ENCODE peak calls at places on chromosome 10, in eight cellular contexts. One of them, this sample, is unnamed.

GRCh38 chr10:112177247-112177646 is 6.3 kb downstream of the GPAM start:
- DNase-seq in lower lobe of right lung: no peak
- DNase-seq in body of pancreas: no peak
- DNase-seq in heart left ventricle: no peak
- DNase-seq in CD8-positive, alpha-beta memory T cell: no peak
- DNase-seq in GM12878: no peak
- DNase-seq in GM23248: no peak
- DNase-seq in kidney epithelial cell: no peak
- DNase-seq in this sample: no peak

GRCh38 chr10:28774051-28774995 is 97.0 kb downstream of the BAMBI start:
- DNase-seq in lower lobe of right lung: no peak
- DNase-seq in body of pancreas: no peak
- DNase-seq in heart left ventricle: no peak
- DNase-seq in CD8-positive, alpha-beta memory T cell: no peak
- DNase-seq in GM12878: no peak
- DNase-seq in GM23248: no peak
- DNase-seq in kidney epithelial cell: no peak
- DNase-seq in this sample: no peak

GRCh38 chr10:77506517-77506916 is 131.1 kb downstream of the KCNMA1 start:
- DNase-seq in lower lobe of right lung: no peak
- DNase-seq in body of pancreas: no peak
- DNase-seq in heart left ventricle: no peak
- DNase-seq in CD8-positive, alpha-beta memory T cell: no peak
- DNase-seq in GM12878: no peak
- DNase-seq in GM23248: no peak
- DNase-seq in kidney epithelial cell: no peak
- DNase-seq in this sample: no peak

GRCh38 chr10:30559118-30559684 is 70.4 kb downstream of the LYZL2 start:
- DNase-seq in lower lobe of right lung: no peak
- DNase-seq in body of pancreas: no peak
- DNase-seq in heart left ventricle: no peak
- DNase-seq in CD8-positive, alpha-beta memory T cell: no peak
- DNase-seq in GM12878: no peak
- DNase-seq in GM23248: no peak
- DNase-seq in kidney epithelial cell: no peak
- DNase-seq in this sample: no peak

GRCh38 chr10:97334370-97335175 is at the start of gene FRAT2:
- DNase-seq in lower lobe of right lung: peak
- DNase-seq in body of pancreas: peak
- DNase-seq in heart left ventricle: peak
- DNase-seq in CD8-positive, alpha-beta memory T cell: peak
- DNase-seq in GM12878: peak
- DNase-seq in GM23248: peak
- DNase-seq in kidney epithelial cell: peak
- DNase-seq in this sample: peak

GRCh38 chr10:114026189-114027040 is 17.3 kb upstream of the ADRB1 start:
- DNase-seq in lower lobe of right lung: peak
- DNase-seq in body of pancreas: no peak
- DNase-seq in heart left ventricle: no peak
- DNase-seq in CD8-positive, alpha-beta memory T cell: no peak
- DNase-seq in GM12878: peak
- DNase-seq in GM23248: peak
- DNase-seq in kidney epithelial cell: peak
- DNase-seq in this sample: no peak

GRCh38 chr10:102306006-102306405 is 60.7 kb downstream of the GBF1 start:
- DNase-seq in lower lobe of right lung: no peak
- DNase-seq in body of pancreas: no peak
- DNase-seq in heart left ventricle: no peak
- DNase-seq in CD8-positive, alpha-beta memory T cell: no peak
- DNase-seq in GM12878: no peak
- DNase-seq in GM23248: no peak
- DNase-seq in kidney epithelial cell: no peak
- DNase-seq in this sample: no peak

GRCh38 chr10:119396008-119396708 is 146.4 kb downstream of the RGS10 start:
- DNase-seq in lower lobe of right lung: no peak
- DNase-seq in body of pancreas: no peak
- DNase-seq in heart left ventricle: no peak
- DNase-seq in CD8-positive, alpha-beta memory T cell: no peak
- DNase-seq in GM12878: no peak
- DNase-seq in GM23248: no peak
- DNase-seq in kidney epithelial cell: no peak
- DNase-seq in this sample: no peak

GRCh38 chr10:115761166-115761565 is 511.8 kb downstream of the GFRA1 start:
- DNase-seq in lower lobe of right lung: no peak
- DNase-seq in body of pancreas: no peak
- DNase-seq in heart left ventricle: no peak
- DNase-seq in CD8-positive, alpha-beta memory T cell: no peak
- DNase-seq in GM12878: no peak
- DNase-seq in GM23248: no peak
- DNase-seq in kidney epithelial cell: no peak
- DNase-seq in this sample: no peak

GRCh38 chr10:110758128-110758527 is 113.6 kb upstream of the PDCD4 start:
- DNase-seq in lower lobe of right lung: no peak
- DNase-seq in body of pancreas: no peak
- DNase-seq in heart left ventricle: no peak
- DNase-seq in CD8-positive, alpha-beta memory T cell: no peak
- DNase-seq in GM12878: no peak
- DNase-seq in GM23248: no peak
- DNase-seq in kidney epithelial cell: no peak
- DNase-seq in this sample: no peak

GRCh38 chr10:34249634-34250033 is 565.5 kb downstream of the PARD3 start:
- DNase-seq in lower lobe of right lung: no peak
- DNase-seq in body of pancreas: no peak
- DNase-seq in heart left ventricle: no peak
- DNase-seq in CD8-positive, alpha-beta memory T cell: no peak
- DNase-seq in GM12878: no peak
- DNase-seq in GM23248: no peak
- DNase-seq in kidney epithelial cell: no peak
- DNase-seq in this sample: no peak

GRCh38 chr10:118013078-118013568 is 33.6 kb downstream of the RAB11FIP2 start:
- DNase-seq in lower lobe of right lung: no peak
- DNase-seq in body of pancreas: no peak
- DNase-seq in heart left ventricle: no peak
- DNase-seq in CD8-positive, alpha-beta memory T cell: no peak
- DNase-seq in GM12878: no peak
- DNase-seq in GM23248: no peak
- DNase-seq in kidney epithelial cell: no peak
- DNase-seq in this sample: no peak

GRCh38 chr10:110512461-110513187 is 14.9 kb downstream of the DUSP5 start:
- DNase-seq in lower lobe of right lung: no peak
- DNase-seq in body of pancreas: no peak
- DNase-seq in heart left ventricle: no peak
- DNase-seq in CD8-positive, alpha-beta memory T cell: no peak
- DNase-seq in GM12878: no peak
- DNase-seq in GM23248: peak
- DNase-seq in kidney epithelial cell: peak
- DNase-seq in this sample: no peak

GRCh38 chr10:19952103-19952502 is 135.9 kb downstream of the PLXDC2 start:
- DNase-seq in lower lobe of right lung: no peak
- DNase-seq in body of pancreas: no peak
- DNase-seq in heart left ventricle: no peak
- DNase-seq in CD8-positive, alpha-beta memory T cell: no peak
- DNase-seq in GM12878: no peak
- DNase-seq in GM23248: no peak
- DNase-seq in kidney epithelial cell: no peak
- DNase-seq in this sample: no peak

GRCh38 chr10:103727546-103727963 is 127.8 kb downstream of the SH3PXD2A start:
- DNase-seq in lower lobe of right lung: no peak
- DNase-seq in body of pancreas: no peak
- DNase-seq in heart left ventricle: peak
- DNase-seq in CD8-positive, alpha-beta memory T cell: no peak
- DNase-seq in GM12878: no peak
- DNase-seq in GM23248: no peak
- DNase-seq in kidney epithelial cell: no peak
- DNase-seq in this sample: no peak

GRCh38 chr10:29659770-29660097 is 25.0 kb upstream of the SVIL start:
- DNase-seq in lower lobe of right lung: no peak
- DNase-seq in body of pancreas: no peak
- DNase-seq in heart left ventricle: no peak
- DNase-seq in CD8-positive, alpha-beta memory T cell: no peak
- DNase-seq in GM12878: no peak
- DNase-seq in GM23248: no peak
- DNase-seq in kidney epithelial cell: no peak
- DNase-seq in this sample: no peak

GRCh38 chr10:61480226-61480625 is 27.0 kb upstream of the TMEM26 start:
- DNase-seq in lower lobe of right lung: no peak
- DNase-seq in body of pancreas: no peak
- DNase-seq in heart left ventricle: no peak
- DNase-seq in CD8-positive, alpha-beta memory T cell: no peak
- DNase-seq in GM12878: no peak
- DNase-seq in GM23248: no peak
- DNase-seq in kidney epithelial cell: no peak
- DNase-seq in this sample: no peak
- H3K4me3 ChIP-seq in lower lobe of right lung: no peak
- H3K4me3 ChIP-seq in body of pancreas: no peak
- H3K4me3 ChIP-seq in heart left ventricle: no peak
- H3K4me3 ChIP-seq in CD8-positive, alpha-beta memory T cell: no peak
- H3K4me3 ChIP-seq in GM12878: no peak
- H3K4me3 ChIP-seq in GM23248: no peak
- H3K4me3 ChIP-seq in kidney epithelial cell: no peak
- H3K4me3 ChIP-seq in this sample: no peak

GRCh38 chr10:21976280-21976679 is 27.2 kb downstream of the DNAJC1 start:
- DNase-seq in lower lobe of right lung: no peak
- DNase-seq in body of pancreas: no peak
- DNase-seq in heart left ventricle: no peak
- DNase-seq in CD8-positive, alpha-beta memory T cell: no peak
- DNase-seq in GM12878: no peak
- DNase-seq in GM23248: no peak
- DNase-seq in kidney epithelial cell: no peak
- DNase-seq in this sample: no peak

GRCh38 chr10:21972584-21972983 is 30.9 kb downstream of the DNAJC1 start:
- DNase-seq in lower lobe of right lung: no peak
- DNase-seq in body of pancreas: no peak
- DNase-seq in heart left ventricle: no peak
- DNase-seq in CD8-positive, alpha-beta memory T cell: no peak
- DNase-seq in GM12878: no peak
- DNase-seq in GM23248: no peak
- DNase-seq in kidney epithelial cell: no peak
- DNase-seq in this sample: no peak

GRCh38 chr10:21978191-21978862 is 25.2 kb downstream of the DNAJC1 start:
- DNase-seq in lower lobe of right lung: no peak
- DNase-seq in body of pancreas: no peak
- DNase-seq in heart left ventricle: no peak
- DNase-seq in CD8-positive, alpha-beta memory T cell: no peak
- DNase-seq in GM12878: no peak
- DNase-seq in GM23248: peak
- DNase-seq in kidney epithelial cell: no peak
- DNase-seq in this sample: no peak

GRCh38 chr10:21975378-21975990 is 28.0 kb downstream of the DNAJC1 start:
- DNase-seq in lower lobe of right lung: no peak
- DNase-seq in body of pancreas: peak
- DNase-seq in heart left ventricle: no peak
- DNase-seq in CD8-positive, alpha-beta memory T cell: no peak
- DNase-seq in GM12878: no peak
- DNase-seq in GM23248: no peak
- DNase-seq in kidney epithelial cell: no peak
- DNase-seq in this sample: no peak

GRCh38 chr10:21976739-21977138 is 26.8 kb downstream of the DNAJC1 start:
- DNase-seq in lower lobe of right lung: no peak
- DNase-seq in body of pancreas: no peak
- DNase-seq in heart left ventricle: no peak
- DNase-seq in CD8-positive, alpha-beta memory T cell: no peak
- DNase-seq in GM12878: no peak
- DNase-seq in GM23248: no peak
- DNase-seq in kidney epithelial cell: no peak
- DNase-seq in this sample: no peak
- H3K4me3 ChIP-seq in lower lobe of right lung: no peak
- H3K4me3 ChIP-seq in body of pancreas: no peak
- H3K4me3 ChIP-seq in heart left ventricle: no peak
- H3K4me3 ChIP-seq in CD8-positive, alpha-beta memory T cell: no peak
- H3K4me3 ChIP-seq in GM12878: no peak
- H3K4me3 ChIP-seq in GM23248: no peak
- H3K4me3 ChIP-seq in kidney epithelial cell: no peak
- H3K4me3 ChIP-seq in this sample: no peak

DNA sequence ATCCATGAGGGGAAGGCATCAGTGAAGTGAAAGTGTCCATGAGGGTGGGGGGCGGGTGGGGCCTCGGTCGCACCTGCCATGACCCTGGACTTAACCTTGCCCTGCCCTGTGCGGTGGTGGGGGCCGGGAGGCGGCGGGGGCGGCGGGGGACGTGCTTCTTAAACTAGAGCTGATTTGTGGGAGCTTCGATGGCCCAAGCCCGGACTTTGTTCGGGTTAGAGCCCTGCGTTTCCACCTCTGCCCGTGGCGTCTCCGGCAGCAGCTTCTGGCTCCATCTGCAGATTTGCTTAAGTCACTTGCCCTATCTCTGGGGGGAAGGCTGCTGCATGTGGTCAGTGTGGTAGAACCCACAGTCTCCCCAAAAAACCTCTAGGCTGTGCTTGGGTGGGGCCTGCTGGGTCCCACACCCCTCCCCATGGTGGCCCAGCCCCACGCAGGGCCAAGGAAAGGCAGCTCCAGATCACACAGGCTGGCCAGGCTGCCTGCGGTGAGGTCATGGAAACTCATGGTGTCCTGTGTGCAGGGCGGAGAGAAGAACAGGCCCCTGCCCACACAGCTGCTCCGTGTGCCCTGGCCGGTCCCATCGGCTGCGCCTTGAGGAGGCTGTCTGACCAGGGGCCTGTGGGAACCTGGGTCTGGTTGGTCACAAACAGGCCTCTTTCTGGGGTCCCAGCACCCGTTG is 93.2 kb downstream of the INPP5A start:
- DNase-seq in lower lobe of right lung: peak
- DNase-seq in body of pancreas: peak
- DNase-seq in heart left ventricle: peak
- DNase-seq in CD8-positive, alpha-beta memory T cell: no peak
- DNase-seq in GM12878: no peak
- DNase-seq in GM23248: peak
- DNase-seq in kidney epithelial cell: no peak
- DNase-seq in this sample: no peak
- H3K4me3 ChIP-seq in lower lobe of right lung: no peak
- H3K4me3 ChIP-seq in body of pancreas: no peak
- H3K4me3 ChIP-seq in heart left ventricle: no peak
- H3K4me3 ChIP-seq in CD8-positive, alpha-beta memory T cell: no peak
- H3K4me3 ChIP-seq in GM12878: no peak
- H3K4me3 ChIP-seq in GM23248: no peak
- H3K4me3 ChIP-seq in kidney epithelial cell: no peak
- H3K4me3 ChIP-seq in this sample: no peak

GRCh38 chr10:133357293-133358151 is at the start of gene FUOM:
- DNase-seq in lower lobe of right lung: peak
- DNase-seq in body of pancreas: peak
- DNase-seq in heart left ventricle: peak
- DNase-seq in CD8-positive, alpha-beta memory T cell: peak
- DNase-seq in GM12878: no peak
- DNase-seq in GM23248: peak
- DNase-seq in kidney epithelial cell: no peak
- DNase-seq in this sample: peak

GRCh38 chr10:133358920-133359300 is 1.1 kb upstream of the FUOM start:
- DNase-seq in lower lobe of right lung: no peak
- DNase-seq in body of pancreas: no peak
- DNase-seq in heart left ventricle: no peak
- DNase-seq in CD8-positive, alpha-beta memory T cell: no peak
- DNase-seq in GM12878: no peak
- DNase-seq in GM23248: no peak
- DNase-seq in kidney epithelial cell: no peak
- DNase-seq in this sample: no peak

GRCh38 chr10:133356953-133357292 is 896 bp downstream of the FUOM start:
- DNase-seq in lower lobe of right lung: no peak
- DNase-seq in body of pancreas: no peak
- DNase-seq in heart left ventricle: no peak
- DNase-seq in CD8-positive, alpha-beta memory T cell: no peak
- DNase-seq in GM12878: no peak
- DNase-seq in GM23248: peak
- DNase-seq in kidney epithelial cell: no peak
- DNase-seq in this sample: no peak

GRCh38 chr10:133359554-133359971 is 1.7 kb upstream of the FUOM start:
- DNase-seq in lower lobe of right lung: no peak
- DNase-seq in body of pancreas: peak
- DNase-seq in heart left ventricle: no peak
- DNase-seq in CD8-positive, alpha-beta memory T cell: no peak
- DNase-seq in GM12878: no peak
- DNase-seq in GM23248: no peak
- DNase-seq in kidney epithelial cell: no peak
- DNase-seq in this sample: peak

GRCh38 chr10:133358162-133358919 is 522 bp upstream of the FUOM start:
- DNase-seq in lower lobe of right lung: peak
- DNase-seq in body of pancreas: peak
- DNase-seq in heart left ventricle: no peak
- DNase-seq in CD8-positive, alpha-beta memory T cell: peak
- DNase-seq in GM12878: no peak
- DNase-seq in GM23248: no peak
- DNase-seq in kidney epithelial cell: no peak
- DNase-seq in this sample: no peak
- H3K4me3 ChIP-seq in lower lobe of right lung: no peak
- H3K4me3 ChIP-seq in body of pancreas: no peak
- H3K4me3 ChIP-seq in heart left ventricle: no peak
- H3K4me3 ChIP-seq in CD8-positive, alpha-beta memory T cell: no peak
- H3K4me3 ChIP-seq in GM12878: no peak
- H3K4me3 ChIP-seq in GM23248: no peak
- H3K4me3 ChIP-seq in kidney epithelial cell: no peak
- H3K4me3 ChIP-seq in this sample: no peak

This sample was measured in CD4-positive, CD25-positive, alpha-beta regulatory T cell.